ENCODE peak calls at places on chromosomes 5 and 9, in ten cellular contexts. G, P, I, H, X, V, R, F, U and N are unnamed samples. For H3K4me1, the result is how much of the 10 kb centered on the place peaks cover.

GRCh38 chr5:158115468-158115867 is 256.5 kb upstream of the CLINT1 start:
- DNase-seq in G (no peak), P (no peak), I (no peak), H (no peak), X (no peak), V (no peak), R (no peak), F (no peak), U (no peak), N (no peak)

GRCh38 chr5:40391642-40392041 is 288.1 kb upstream of the PTGER4 start:
- DNase-seq in G (no peak), P (no peak), I (no peak), H (no peak), X (no peak), V (no peak), R (no peak), F (no peak), U (no peak), N (no peak)

GRCh38 chr5:68576805-68577204 is 361.2 kb downstream of the PIK3R1 start:
- DNase-seq in G (no peak), P (no peak), I (no peak), H (no peak), X (no peak), V (no peak), R (no peak), F (no peak), U (no peak), N (no peak)

GRCh38 chr9:136120119-136120393 is 1.4 kb upstream of the TMEM250 start:
- DNase-seq in G (no peak), P (no peak), I (no peak), H (no peak), X (no peak), V (no peak), R (no peak), F (no peak), U (no peak), N (no peak)

GRCh38 chr9:132459661-132460060 is 49.6 kb downstream of the CFAP77 start:
- DNase-seq in G (no peak), P (no peak), I (no peak), H (no peak), X (no peak), V (no peak), R (no peak), F (no peak), U (no peak), N (no peak)

GRCh38 chr9:113707953-113708695 is 168.0 kb upstream of the ZNF618 start:
- DNase-seq in G (no peak), P (peak), I (no peak), H (no peak), X (no peak), V (no peak), R (no peak), F (no peak), U (no peak), N (no peak)

GRCh38 chr5:176524987-176525386 is 12.2 kb downstream of the RNF44 start:
- DNase-seq in G (no peak), P (no peak), I (no peak), H (no peak), X (no peak), V (no peak), R (no peak), F (no peak), U (no peak), N (no peak)

GRCh38 chr5:142982821-142983200 is 212.6 kb downstream of the ARHGAP26 start:
- DNase-seq in G (no peak), P (peak), I (no peak), H (no peak), X (no peak), V (no peak), R (no peak), F (no peak), U (no peak), N (no peak)

GRCh38 chr9:136907011-136907914 is 20.9 kb downstream of the TRAF2 start:
- DNase-seq in G (no peak), P (no peak), I (no peak), H (no peak), X (no peak), V (no peak), R (no peak), F (no peak), U (no peak), N (no peak)

GRCh38 chr9:95750725-95751644 is 124.5 kb upstream of the ERCC6L2 start:
- DNase-seq in G (no peak), P (no peak), I (no peak), H (peak), X (no peak), V (no peak), R (no peak), F (no peak), U (no peak), N (no peak)

GRCh38 chr9:89881431-89881830 is 276.6 kb downstream of the GADD45G start:
- DNase-seq in G (no peak), P (no peak), I (no peak), H (no peak), X (no peak), V (no peak), R (no peak), F (no peak), U (no peak), N (no peak)

GRCh38 chr5:74945561-74946165 is 79.5 kb upstream of the FAM169A start:
- DNase-seq in G (no peak), P (no peak), I (no peak), H (no peak), X (no peak), V (no peak), R (no peak), F (no peak), U (no peak), N (peak)

GRCh38 chr9:114156658-114157421 is 1.5 kb downstream of the COL27A1 start:
- DNase-seq in G (peak), P (peak), I (peak), H (no peak), X (peak), V (peak), R (peak), F (peak), U (no peak), N (peak)

GRCh38 chr9:136742640-136743391 is at the start of gene LCN10:
- DNase-seq in G (no peak), P (peak), I (no peak), H (no peak), X (peak), V (no peak), R (no peak), F (no peak), U (no peak), N (peak)

GRCh38 chr9:100131875-100132430 is 32.9 kb downstream of the INVS start:
- DNase-seq in G (no peak), P (no peak), I (no peak), H (no peak), X (no peak), V (no peak), R (no peak), F (no peak), U (no peak), N (no peak)

GRCh38 chr5:62596096-62596495 is 17.5 kb downstream of the LRRC70 start:
- DNase-seq in G (no peak), P (no peak), I (no peak), H (no peak), X (no peak), V (no peak), R (no peak), F (no peak), U (no peak), N (no peak)

GRCh38 chr5:62593331-62593730 is 14.7 kb downstream of the LRRC70 start:
- DNase-seq in G (no peak), P (no peak), I (no peak), H (no peak), X (no peak), V (no peak), R (no peak), F (no peak), U (no peak), N (no peak)

GRCh38 chr5:62594364-62594984 is 15.9 kb downstream of the LRRC70 start:
- DNase-seq in G (no peak), P (no peak), I (no peak), H (no peak), X (no peak), V (no peak), R (no peak), F (no peak), U (no peak), N (no peak)

GRCh38 chr5:62597314-62597713 is 18.7 kb downstream of the LRRC70 start:
- DNase-seq in G (no peak), P (no peak), I (no peak), H (no peak), X (no peak), V (no peak), R (no peak), F (no peak), U (no peak), N (no peak)

GRCh38 chr5:62596691-62597090 is 18.1 kb downstream of the LRRC70 start:
- DNase-seq in G (no peak), P (no peak), I (no peak), H (no peak), X (no peak), V (no peak), R (no peak), F (no peak), U (no peak), N (no peak)
- H3K4me1 ChIP-seq in G (under half), P (under half), I (under half), H (under half), X (under half), V (under half), R (under half), F (under half), U (under half), N (under half)

GRCh38 chr9:121278535-121279169 is 10.7 kb downstream of the GSN start:
- DNase-seq in G (peak), P (peak), I (peak), H (no peak), X (peak), V (peak), R (no peak), F (peak), U (peak), N (peak)
- H3K4me1 ChIP-seq in G (under half), P (under half), I (under half), H (under half), X (half or more), V (under half), R (half or more), F (half or more), U (half or more), N (under half)

DNA sequence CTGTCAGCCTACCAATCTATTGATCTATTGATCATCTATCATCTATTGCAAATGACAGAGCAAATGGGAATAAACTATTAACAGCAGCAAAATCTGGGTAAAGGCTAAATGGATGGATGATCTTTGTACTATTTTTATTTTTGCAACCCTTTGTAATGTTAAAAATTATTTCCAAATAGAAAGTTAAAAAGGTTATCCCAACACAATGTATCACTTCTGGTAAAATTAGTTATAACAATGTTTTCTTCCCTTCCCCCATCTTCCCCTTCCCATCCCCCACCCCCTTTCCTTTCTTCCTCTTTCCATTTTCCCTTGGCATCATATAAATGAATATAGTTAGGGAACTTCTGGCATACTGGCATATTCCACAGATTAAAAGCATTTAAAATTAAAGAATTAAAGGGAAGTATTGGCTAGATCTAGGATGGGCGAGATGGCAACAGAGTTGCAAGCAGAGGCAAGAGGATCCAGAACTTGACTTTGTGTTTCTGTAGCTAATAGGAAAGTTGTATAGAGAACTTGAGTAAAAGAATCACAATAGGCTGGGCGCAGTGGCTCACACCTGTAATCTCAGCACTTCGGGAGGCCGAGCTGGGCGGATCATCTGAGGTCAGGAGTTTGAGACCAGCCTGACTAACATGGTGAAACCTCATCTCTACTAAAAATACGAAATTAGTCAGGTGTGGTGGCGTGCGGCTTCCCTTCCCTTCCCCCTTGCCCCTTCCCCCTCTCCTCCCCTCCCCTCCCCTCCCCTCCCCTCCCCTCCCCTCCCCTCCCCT is 66.6 kb upstream of the TAF11L2 start:
- DNase-seq in G (no peak), P (no peak), I (no peak), H (no peak), X (no peak), V (no peak), R (no peak), F (no peak), U (no peak), N (no peak)
- H3K4me1 ChIP-seq in G (under half), P (under half), I (under half), H (under half), X (under half), V (under half), R (under half), F (under half), U (under half), N (under half)

GRCh38 chr5:172903790-172904189 is 55.4 kb upstream of the RPL26L1 start:
- DNase-seq in G (no peak), P (no peak), I (no peak), H (no peak), X (peak), V (no peak), R (no peak), F (no peak), U (peak), N (peak)
- H3K4me1 ChIP-seq in G (half or more), P (under half), I (under half), H (under half), X (half or more), V (under half), R (half or more), F (half or more), U (under half), N (under half)